ENCODE peak calls at places on chromosomes 12 and 14, in four cellular contexts. Q is HepG2, D is GM12878, B is K562. F is an unnamed sample.

GRCh38 chr12:116539905-116540482 is 19.2 kb upstream of the MAP1LC3B2 start:
- DNase-seq in Q (no peak), D (no peak), B (no peak), F (peak)

GRCh38 chr14:67411820-67412421 is at the start of gene PLEK2:
- DNase-seq in Q (no peak), D (no peak), B (no peak), F (peak)

GRCh38 chr12:104064842-104065441 is 611 bp downstream of the HCFC2 start:
- DNase-seq in Q (no peak), D (no peak), B (no peak), F (no peak)

GRCh38 chr14:68182492-68182891 is 362.9 kb downstream of the RAD51B start:
- DNase-seq in Q (no peak), D (peak), B (no peak), F (no peak)

GRCh38 chr12:122688291-122688690 is 14.9 kb downstream of the HCAR2 start:
- DNase-seq in Q (no peak), D (no peak), B (no peak), F (no peak)

GRCh38 chr12:117356048-117356447 is 5.4 kb downstream of the NOS1 start:
- DNase-seq in Q (no peak), D (no peak), B (no peak), F (no peak)

GRCh38 chr12:82740129-82741000 is 53.7 kb downstream of the TMTC2 start:
- DNase-seq in Q (no peak), D (no peak), B (no peak), F (no peak)

GRCh38 chr12:49287876-49288275 is 7.1 kb upstream of the PRPH start:
- DNase-seq in Q (no peak), D (no peak), B (no peak), F (no peak)

GRCh38 chr14:103372552-103373304 is 12.5 kb upstream of the MARK3 start:
- DNase-seq in Q (peak), D (no peak), B (peak), F (no peak)

GRCh38 chr12:131863711-131864396 is 30.6 kb upstream of the ULK1 start:
- DNase-seq in Q (no peak), D (no peak), B (no peak), F (no peak)

GRCh38 chr14:57835751-57836150 is 30.1 kb downstream of the SLC35F4 start:
- DNase-seq in Q (no peak), D (no peak), B (no peak), F (no peak)

GRCh38 chr12:7127916-7128626 is 618 bp downstream of the RBP5 start:
- DNase-seq in Q (peak), D (no peak), B (no peak), F (no peak)

GRCh38 chr14:54294802-54295201 is 102.0 kb upstream of the CDKN3 start:
- DNase-seq in Q (no peak), D (no peak), B (no peak), F (no peak)

GRCh38 chr12:104686196-104686595 is 229.4 kb downstream of the CHST11 start:
- DNase-seq in Q (no peak), D (no peak), B (no peak), F (no peak)

GRCh38 chr12:31368666-31369361 is 42.9 kb upstream of the SINHCAF start:
- DNase-seq in Q (no peak), D (no peak), B (no peak), F (peak)

GRCh38 chr12:66603458-66603857 is 75.4 kb downstream of the GRIP1 start:
- DNase-seq in Q (no peak), D (no peak), B (no peak), F (no peak)

GRCh38 chr12:13022737-13023370 is 21.3 kb upstream of the FAM234B start:
- DNase-seq in Q (no peak), D (no peak), B (no peak), F (no peak)

GRCh38 chr12:2739832-2740641 is 54.7 kb upstream of the FKBP4 start:
- DNase-seq in Q (peak), D (no peak), B (no peak), F (no peak)

GRCh38 chr12:112422531-112422930 is 3.8 kb downstream of the PTPN11 start:
- DNase-seq in Q (no peak), D (no peak), B (no peak), F (no peak)

GRCh38 chr14:45201908-45202307 is 51.1 kb downstream of the MIS18BP1 start:
- DNase-seq in Q (peak), D (no peak), B (no peak), F (peak)

GRCh38 chr14:59997496-59997895 is 77.6 kb downstream of the LRRC9 start:
- DNase-seq in Q (no peak), D (no peak), B (no peak), F (no peak)

GRCh38 chr12:27253347-27253746 is 9.3 kb downstream of the STK38L start:
- DNase-seq in Q (no peak), D (no peak), B (no peak), F (no peak)

GRCh38 chr12:67991158-67991557 is 1.9 kb downstream of the IFNG-AS1 start:
- DNase-seq in Q (no peak), D (no peak), B (no peak), F (no peak)

GRCh38 chr12:57842342-57843294 is 3.9 kb downstream of the CTDSP2 start:
- DNase-seq in Q (no peak), D (no peak), B (no peak), F (peak)

GRCh38 chr12:66418908-66419307 is 116.6 kb downstream of the HELB start:
- DNase-seq in Q (no peak), D (no peak), B (no peak), F (no peak)

GRCh38 chr14:99270491-99271287 is 1.3 kb downstream of the BCL11B start:
- DNase-seq in Q (no peak), D (no peak), B (no peak), F (peak)

GRCh38 chr12:131093971-131094830 is 140.5 kb downstream of the ADGRD1 start:
- DNase-seq in Q (no peak), D (no peak), B (no peak), F (peak)

GRCh38 chr14:76829650-76830421 is 3.6 kb downstream of the LRRC74A start:
- DNase-seq in Q (peak), D (no peak), B (no peak), F (no peak)

GRCh38 chr14:99118046-99118721 is 153.8 kb downstream of the BCL11B start:
- DNase-seq in Q (no peak), D (no peak), B (no peak), F (peak)

GRCh38 chr14:33737446-33737845 is 213.4 kb downstream of the EGLN3 start:
- DNase-seq in Q (no peak), D (no peak), B (no peak), F (no peak)

GRCh38 chr12:4449862-4450222 is 4.2 kb upstream of the FGF6 start:
- DNase-seq in Q (no peak), D (no peak), B (no peak), F (no peak)

GRCh38 chr12:53049582-53050318 is at the start of gene TNS2:
- DNase-seq in Q (peak), D (no peak), B (peak), F (peak)

GRCh38 chr14:35400707-35401421 is 3.7 kb downstream of the NFKBIA start:
- DNase-seq in Q (peak), D (no peak), B (no peak), F (no peak)

GRCh38 chr12:32828552-32828951 is 68.0 kb downstream of the PKP2 start:
- DNase-seq in Q (no peak), D (no peak), B (no peak), F (no peak)

GRCh38 chr14:26765768-26766550 is 168.1 kb upstream of the NOVA1 start:
- DNase-seq in Q (no peak), D (no peak), B (no peak), F (no peak)
- TF ChIP-seq CREM in Q (no peak), D (no peak), B (no peak), F (no peak)

GRCh38 chr14:52080171-52080800 is 11.4 kb upstream of the NID2 start:
- DNase-seq in Q (no peak), D (no peak), B (no peak), F (no peak)
- TF ChIP-seq CREM in Q (no peak), D (no peak), B (no peak), F (no peak)

GRCh38 chr12:50916292-50916691 is 36.1 kb upstream of the HIGD1C start:
- DNase-seq in Q (no peak), D (no peak), B (no peak), F (no peak)

GRCh38 chr12:50922820-50923219 is 29.5 kb upstream of the HIGD1C start:
- DNase-seq in Q (no peak), D (no peak), B (no peak), F (no peak)

GRCh38 chr12:50914872-50915484 is 37.4 kb upstream of the HIGD1C start:
- DNase-seq in Q (no peak), D (no peak), B (no peak), F (no peak)

GRCh38 chr12:50923361-50924130 is 28.8 kb upstream of the HIGD1C start:
- DNase-seq in Q (no peak), D (no peak), B (no peak), F (no peak)

DNA sequence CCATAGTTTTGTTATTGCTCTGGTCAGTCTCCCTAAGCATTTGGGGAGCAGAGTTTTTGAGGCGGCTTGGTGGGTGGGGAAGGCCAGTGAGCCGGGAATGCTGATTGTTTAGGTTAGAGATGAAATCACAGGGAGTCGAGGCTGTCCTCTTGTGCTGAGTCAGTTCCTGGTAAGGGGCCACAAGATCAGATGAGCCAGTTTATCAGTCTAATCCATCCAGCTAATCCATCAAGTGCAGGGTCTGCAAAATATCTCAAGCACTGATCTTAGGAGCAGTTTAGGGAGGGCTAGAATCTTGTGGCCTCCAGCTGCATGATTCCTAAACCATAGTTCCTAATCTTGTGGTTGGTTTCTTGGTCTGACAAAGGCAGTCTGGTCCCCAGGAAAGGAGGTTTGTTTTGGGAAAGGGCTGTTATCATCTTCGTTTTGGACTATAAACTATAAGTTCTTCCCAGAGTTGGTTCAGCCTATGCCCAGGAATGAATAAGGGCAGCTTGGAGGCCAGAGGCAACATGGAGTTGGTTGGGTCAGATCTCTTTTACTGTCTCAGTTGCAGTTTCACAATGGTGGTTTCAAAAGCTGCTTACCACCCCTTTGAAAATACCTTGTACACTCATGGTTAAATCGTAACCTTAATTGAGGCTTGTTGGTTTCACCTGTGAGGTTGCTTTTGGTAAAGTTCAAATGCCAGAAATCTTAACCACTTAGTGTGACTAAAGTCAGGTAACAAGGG is 33.6 kb upstream of the HIGD1C start:
- DNase-seq in Q (no peak), D (no peak), B (no peak), F (no peak)
- TF ChIP-seq CREM in Q (no peak), D (no peak), B (no peak), F (no peak)

DNA sequence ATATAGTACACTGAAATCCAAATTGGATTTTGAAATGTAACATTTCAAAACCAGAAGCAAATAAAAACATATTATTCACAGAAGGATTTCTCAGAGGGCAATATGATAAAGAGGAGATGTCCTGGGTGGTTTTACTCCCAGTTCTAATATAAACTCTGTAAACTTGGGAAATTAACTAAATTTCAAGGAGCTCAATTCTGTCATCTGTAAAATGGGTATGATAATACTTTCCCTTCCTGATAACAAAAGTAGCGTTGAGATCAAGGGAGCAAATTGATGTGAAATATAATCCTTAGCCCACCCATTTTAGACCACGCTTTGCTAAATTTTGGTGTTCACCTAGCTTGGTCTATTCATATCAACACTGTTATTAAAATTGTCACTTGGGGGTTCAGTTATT is 192.5 kb upstream of the BTG1 start:
- DNase-seq in Q (no peak), D (no peak), B (no peak), F (no peak)
- TF ChIP-seq CREM in Q (no peak), D (no peak), B (no peak), F (no peak)

GRCh38 chr14:32134448-32135070 is 57.5 kb downstream of the ARHGAP5 start:
- DNase-seq in Q (no peak), D (no peak), B (no peak), F (no peak)
- TF ChIP-seq CREM in Q (no peak), D (no peak), B (no peak), F (no peak)

GRCh38 chr14:55976619-55977018 is 141.6 kb upstream of the PELI2 start:
- DNase-seq in Q (no peak), D (no peak), B (no peak), F (no peak)

GRCh38 chr14:55975281-55975905 is 142.8 kb upstream of the PELI2 start:
- DNase-seq in Q (no peak), D (no peak), B (no peak), F (no peak)

GRCh38 chr14:55979096-55979495 is 139.1 kb upstream of the PELI2 start:
- DNase-seq in Q (no peak), D (no peak), B (no peak), F (no peak)

GRCh38 chr14:55976219-55976618 is 142.0 kb upstream of the PELI2 start:
- DNase-seq in Q (no peak), D (no peak), B (no peak), F (no peak)

GRCh38 chr14:55977346-55977745 is 140.9 kb upstream of the PELI2 start:
- DNase-seq in Q (no peak), D (no peak), B (no peak), F (no peak)
- TF ChIP-seq CREM in Q (no peak), D (no peak), B (no peak), F (no peak)

DNA sequence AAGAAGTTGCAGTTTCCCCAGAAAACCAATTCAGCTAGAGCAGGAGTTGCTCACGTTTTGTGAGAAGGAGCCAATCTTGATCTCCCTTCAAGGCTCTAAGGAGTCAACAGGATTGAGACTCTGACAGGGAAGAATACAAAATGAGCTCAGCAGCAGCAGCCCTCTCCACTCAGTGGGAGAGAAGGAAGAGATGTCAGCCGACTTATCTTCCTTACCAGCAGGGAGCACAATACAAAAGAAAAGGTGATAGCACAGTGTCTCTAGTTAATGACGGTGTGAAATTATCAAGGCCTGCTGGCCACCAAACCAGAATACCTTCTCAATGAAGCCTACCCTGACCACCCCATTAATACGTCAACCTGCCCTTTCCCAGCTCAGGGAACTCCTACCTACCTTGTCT is 223.6 kb upstream of the TMPO start:
- DNase-seq in Q (no peak), D (no peak), B (no peak), F (no peak)
- TF ChIP-seq CREM in Q (no peak), D (no peak), B (no peak), F (no peak)

GRCh38 chr14:42469637-42470426 is 863.2 kb downstream of the LRFN5 start:
- DNase-seq in Q (no peak), D (peak), B (no peak), F (no peak)
- TF ChIP-seq CREM in Q (no peak), D (no peak), B (no peak), F (no peak)

GRCh38 chr14:95522556-95522955 is 6.1 kb upstream of the SYNE3 start:
- DNase-seq in Q (no peak), D (no peak), B (no peak), F (no peak)
- TF ChIP-seq CREM in Q (no peak), D (no peak), B (no peak), F (no peak)

GRCh38 chr12:108596854-108597558 is 878 bp downstream of the TMEM119 start:
- DNase-seq in Q (no peak), D (no peak), B (no peak), F (no peak)
- TF ChIP-seq CREM in Q (no peak), D (no peak), B (no peak), F (no peak)